ENCODE peak calls at places on chromosomes 3 and 15, in four cellular contexts. V is HepG2, M is GM12878, B is H1. L is an unnamed sample.

GRCh38 chr3:141431411-141432378 is 55.1 kb upstream of the RASA2 start:
- DNase-seq in M (no peak), V (peak; percentile 95), B (no peak), L (no peak)

GRCh38 chr15:92346063-92346462 is 47.6 kb upstream of the ST8SIA2 start:
- DNase-seq in V (no peak), M (no peak), B (no peak), L (no peak)

GRCh38 chr3:174618368-174618767 is 240.8 kb upstream of the NAALADL2 start:
- DNase-seq in V (no peak), B (no peak), M (no peak), L (no peak)

GRCh38 chr3:73805435-73805834 is 180.7 kb upstream of the PDZRN3 start:
- DNase-seq in M (no peak), B (no peak), V (no peak), L (no peak)

GRCh38 chr3:188962253-188963247 is 209.2 kb upstream of the TPRG1 start:
- DNase-seq in V (no peak), M (no peak), B (no peak), L (no peak)

GRCh38 chr3:133371676-133372075 is 28.2 kb upstream of the BFSP2 start:
- DNase-seq in V (no peak), B (no peak), M (no peak), L (no peak)

GRCh38 chr3:150868282-150868681 is 37.0 kb downstream of the MINDY4B start:
- DNase-seq in M (no peak), B (no peak), V (no peak), L (no peak)

GRCh38 chr15:58387130-58387529 is 44.7 kb upstream of the LIPC start:
- DNase-seq in M (no peak), V (no peak), B (no peak), L (no peak)

GRCh38 chr3:65785065-65785645 is 253.6 kb downstream of the MAGI1 start:
- DNase-seq in V (peak; percentile 41), M (no peak), B (no peak), L (peak; percentile 57)

GRCh38 chr3:94671078-94671477 is 608.2 kb downstream of the NSUN3 start:
- DNase-seq in B (no peak), V (no peak), M (no peak), L (no peak)

GRCh38 chr15:94164202-94164807 is 67.1 kb upstream of the MCTP2 start:
- DNase-seq in V (peak; percentile 53), M (no peak), B (peak; percentile 31), L (peak; percentile 60)

GRCh38 chr3:38046027-38046426 is 7.0 kb downstream of the DLEC1 start:
- DNase-seq in B (no peak), V (no peak), M (no peak), L (no peak)

GRCh38 chr3:149384911-149385321 is 7.5 kb upstream of the TM4SF1 start:
- DNase-seq in M (no peak), V (peak; percentile 78), B (no peak), L (no peak)

GRCh38 chr3:186413615-186414415 is 51.8 kb upstream of the DGKG start:
- DNase-seq in B (peak; percentile 23), M (peak; percentile 17), V (no peak), L (peak; percentile 30)

GRCh38 chr3:36197176-36197575 is 183.1 kb upstream of the STAC start:
- DNase-seq in V (no peak), M (no peak), B (no peak), L (no peak)

GRCh38 chr3:30498587-30498967 is 107.8 kb upstream of the TGFBR2 start:
- DNase-seq in B (no peak), V (peak; percentile 79), M (no peak), L (no peak)

GRCh38 chr3:30493912-30494311 is 112.5 kb upstream of the TGFBR2 start:
- DNase-seq in B (no peak), V (no peak), M (no peak), L (no peak)

GRCh38 chr3:30492581-30493192 is 113.7 kb upstream of the TGFBR2 start:
- DNase-seq in V (peak; percentile 100), M (no peak), B (no peak), L (no peak)

GRCh38 chr3:30495172-30496124 is 111.0 kb upstream of the TGFBR2 start:
- DNase-seq in M (no peak), B (no peak), V (no peak), L (no peak)

DNA sequence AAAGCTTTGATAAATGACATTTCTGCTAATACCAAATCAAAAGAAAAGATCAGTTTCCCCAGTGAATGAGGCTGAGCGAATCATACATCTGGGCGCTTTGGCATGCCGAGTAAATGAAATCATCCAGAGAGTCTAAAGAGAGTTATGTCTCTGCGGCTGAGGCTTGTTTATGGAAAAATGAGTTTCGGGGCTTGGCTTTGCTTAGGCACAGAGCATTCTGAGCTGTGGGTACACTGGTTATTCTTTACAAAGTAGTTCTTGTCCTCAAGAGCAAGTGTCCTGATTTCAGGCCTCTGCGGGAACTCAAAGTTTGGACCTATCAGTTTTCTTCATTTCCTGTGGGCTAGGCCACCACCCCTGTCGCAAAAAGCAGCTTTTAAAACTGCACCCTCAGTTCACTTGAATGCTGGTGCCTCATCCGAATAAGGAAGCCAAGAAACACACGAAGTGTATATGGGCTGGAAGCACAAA is 109.9 kb upstream of the TGFBR2 start:
- DNase-seq in B (no peak), V (no peak), M (no peak), L (no peak)
- TF ChIP-seq TCF12 in B (no peak), V (no peak), M (no peak), L (peak; percentile 86)

GRCh38 chr3:124431585-124431984 is 298.7 kb upstream of the UMPS start:
- DNase-seq in B (no peak), V (no peak), M (no peak), L (no peak)
- H3K4me3 ChIP-seq in B (no peak overlapping the region), V (no peak overlapping the region), M (no peak overlapping the region), L (no peak overlapping the region)

DNA sequence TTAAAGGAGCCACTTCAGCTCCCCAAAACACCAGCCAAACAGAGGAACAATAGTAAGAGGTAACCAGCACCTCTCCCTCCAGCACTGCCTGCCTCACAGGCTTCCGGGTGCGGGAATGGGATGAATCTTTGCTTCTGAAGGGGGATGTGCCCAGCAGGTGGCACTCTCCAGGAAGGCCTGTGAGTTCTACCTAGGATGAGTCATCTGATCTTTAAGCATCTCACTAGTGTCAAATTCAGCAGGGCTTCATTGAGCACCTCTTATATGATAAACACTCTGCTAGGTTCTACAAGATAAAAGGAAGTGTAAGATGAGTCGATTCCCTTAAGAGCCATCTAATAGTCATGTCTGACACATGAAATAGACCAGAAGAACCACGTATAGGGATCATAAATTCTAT is 237.4 kb upstream of the UMPS start:
- DNase-seq in M (no peak), B (peak; percentile 49), V (peak; percentile 73), L (peak; percentile 25)
- TF ChIP-seq CHD2 in M (no peak), B (no peak), V (no peak), L (no peak)

DNA sequence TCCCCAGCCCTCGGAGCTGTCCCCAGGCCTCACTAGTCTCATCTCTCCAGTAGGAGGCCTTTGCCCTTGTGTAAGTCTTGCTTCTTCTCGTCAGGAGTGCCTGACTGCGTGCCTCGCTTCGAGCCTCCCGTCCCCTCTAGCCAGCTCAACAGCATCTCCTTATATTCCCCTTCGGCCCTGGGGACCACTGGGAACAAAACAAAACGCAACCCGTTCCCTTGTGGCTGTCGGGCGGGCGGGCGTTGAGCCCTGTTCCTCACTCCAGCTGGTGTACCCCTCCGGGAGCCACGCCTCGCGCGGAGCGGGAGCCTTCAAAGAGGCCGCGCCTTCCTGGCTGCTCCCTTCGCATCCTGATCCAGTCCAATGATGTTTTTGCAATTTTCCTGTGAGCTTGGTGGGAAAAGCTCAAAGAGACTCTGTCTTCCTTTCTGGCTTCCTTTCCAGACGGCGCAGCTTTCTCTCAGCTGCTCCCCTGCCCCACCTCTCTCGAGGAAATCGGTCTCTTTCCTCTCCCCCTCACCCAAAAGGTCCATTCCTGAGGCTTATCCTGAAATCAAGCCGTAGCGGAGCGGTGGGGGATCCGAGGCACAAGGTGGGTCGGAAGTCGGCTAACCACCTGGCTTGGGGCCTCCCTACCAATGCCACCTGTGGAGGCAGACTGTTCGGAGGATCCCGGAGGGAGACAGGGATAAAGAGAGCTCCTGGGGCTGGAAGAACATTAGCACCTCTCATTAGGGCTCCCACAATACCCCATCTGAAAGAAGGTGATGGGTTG is 33.4 kb upstream of the SRP14 start:
- DNase-seq in V (no peak), B (no peak), M (no peak), L (no peak)
- TF ChIP-seq TCF12 in V (no peak), B (no peak), M (no peak), L (no peak)

GRCh38 chr3:39150170-39150802 is 3.1 kb downstream of the CSRNP1 start:
- DNase-seq in M (no peak), B (no peak), V (no peak), L (peak; percentile 55)
- H3K4me3 ChIP-seq in M (peak overlapping the region; percentile 76), B (peak overlapping the region; percentile 79), V (no peak overlapping the region), L (peak overlapping the region; percentile 88)

DNA sequence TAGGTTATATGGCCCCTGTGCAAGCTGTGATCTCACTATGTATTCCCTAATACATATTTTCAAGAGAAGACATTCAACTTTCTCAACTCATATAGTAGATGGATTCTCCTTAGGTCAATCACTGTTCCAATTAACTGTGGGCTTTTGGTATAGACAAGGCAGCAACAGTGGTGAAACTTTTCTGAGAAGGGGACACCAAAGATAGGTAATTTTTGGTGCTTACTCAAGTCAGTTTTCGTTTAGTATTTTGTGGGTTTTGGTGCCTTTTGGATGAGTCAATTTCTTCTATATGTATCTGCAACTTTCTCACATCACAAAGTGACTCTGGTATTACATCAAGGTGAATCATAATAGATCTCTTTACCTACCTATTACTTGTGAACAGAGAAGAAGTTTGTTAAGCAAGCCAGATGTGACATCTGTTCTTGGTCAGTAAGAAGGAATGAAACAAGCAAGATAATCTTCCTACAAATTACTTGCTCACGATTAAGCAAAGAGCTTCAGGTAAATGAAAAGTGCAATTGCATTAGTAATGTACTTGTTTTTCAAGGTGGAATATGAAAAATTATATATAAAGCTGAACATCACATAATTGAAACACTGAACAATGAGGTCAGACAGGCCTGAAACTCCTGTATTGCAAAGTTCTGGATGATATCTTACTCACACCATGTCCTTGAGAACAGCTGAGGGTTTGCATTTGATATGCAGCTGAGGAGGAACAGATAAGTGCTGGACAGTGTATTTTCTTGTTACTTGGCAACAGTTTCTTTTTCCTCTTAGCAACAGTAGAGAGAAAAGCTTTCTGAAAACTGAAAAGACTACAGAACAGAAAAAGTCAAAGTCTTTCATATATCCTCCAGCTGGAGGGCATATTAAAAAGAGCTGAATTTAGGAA is 732.5 kb upstream of the DPPA4 start:
- DNase-seq in V (no peak), M (no peak), B (no peak), L (no peak)
- TF ChIP-seq CHD2 in V (no peak), M (no peak), B (no peak), L (no peak)

GRCh38 chr3:197878427-197878826 is 71.6 kb upstream of the RPL35A start:
- DNase-seq in M (peak; percentile 12), V (no peak), B (no peak), L (no peak)

GRCh38 chr3:197883541-197883940 is 66.4 kb upstream of the RPL35A start:
- DNase-seq in B (no peak), M (no peak), V (no peak), L (no peak)

GRCh38 chr3:197880361-197881339 is 69.3 kb upstream of the RPL35A start:
- DNase-seq in M (no peak), V (peak; percentile 82), B (no peak), L (no peak)

GRCh38 chr3:197881601-197882000 is 68.4 kb upstream of the RPL35A start:
- DNase-seq in B (no peak), M (no peak), V (no peak), L (no peak)

GRCh38 chr3:197882580-197882979 is 67.4 kb upstream of the RPL35A start:
- DNase-seq in V (no peak), M (no peak), B (no peak), L (no peak)
- TF ChIP-seq TCF12 in V (no peak), M (no peak), B (no peak), L (no peak)

GRCh38 chr15:74263473-74263872 is 27.3 kb downstream of the CCDC33 start:
- DNase-seq in B (no peak), M (no peak), V (no peak), L (no peak)
- H3K4me3 ChIP-seq in B (no peak overlapping the region), M (no peak overlapping the region), V (no peak overlapping the region), L (no peak overlapping the region)

L was measured in SK-N-SH.